ENCODE peak calls at places on chromosomes 1 and 21, in ten cellular contexts. I is right cardiac atrium; A is mesenteric fat pad; D is H7; M is activated T-helper 1 cell treated with anti-CD3 and anti-CD28 coated beads, Interleukin-2, amount 50 U/mL, for 16 hours; B is kidney; F is activated CD8-positive, alpha-beta T cell treated with anti-CD3 and anti-CD28 coated beads, Interleukin-2, amount 10 ng/mL, durations not matched to agents 7 days and 5 days; P is NCI-H1092; T is K562; K is MG63. N is an unnamed sample.

GRCh38 chr1:205344010-205344808 is 12.5 kb downstream of the KLHDC8A start:
- DNase-seq in A (no peak), F (peak; percentile 34), I (no peak), P (peak; percentile 38), M (no peak), D (peak; percentile 82), T (peak; percentile 63), K (peak; percentile 37), B (peak; percentile 81), N (peak; percentile 56)

GRCh38 chr1:165490175-165490574 is 45.2 kb upstream of the RXRG start:
- DNase-seq in M (no peak), B (no peak), F (no peak), I (peak; percentile 81), A (no peak), D (no peak), P (no peak), K (no peak), T (no peak), N (no peak)

GRCh38 chr1:154910851-154911250 is 25.7 kb downstream of the PMVK start:
- DNase-seq in T (no peak), F (no peak), P (no peak), B (no peak), M (no peak), K (no peak), D (no peak), A (peak; percentile 49), I (no peak), N (no peak)

GRCh38 chr1:56151402-56151801 is 428.0 kb downstream of the PLPP3 start:
- DNase-seq in A (no peak), P (no peak), K (no peak), T (no peak), B (no peak), F (no peak), M (no peak), I (no peak), D (no peak), N (no peak)

GRCh38 chr1:168145184-168146159 is 8.7 kb upstream of the GPR161 start:
- DNase-seq in A (peak; percentile 93), P (peak; percentile 77), F (peak; percentile 88), K (peak; percentile 83), D (peak; percentile 94), B (peak; percentile 93), I (peak; percentile 86), M (peak; percentile 85), T (peak; percentile 95), N (peak; percentile 94)

GRCh38 chr1:26584022-26584485 is 54.5 kb downstream of the RPS6KA1 start:
- DNase-seq in F (no peak), A (no peak), P (no peak), K (peak; percentile 57), T (peak; percentile 90), I (no peak), B (no peak), M (no peak), D (peak; percentile 81), N (peak; percentile 81)

GRCh38 chr1:7043232-7043549 is 257.9 kb downstream of the CAMTA1 start:
- DNase-seq in B (no peak), P (no peak), F (no peak), T (no peak), K (no peak), A (no peak), I (no peak), M (no peak), D (no peak), N (no peak)

GRCh38 chr1:231971397-231972233 is 345.0 kb downstream of the DISC1 start:
- DNase-seq in F (no peak), P (no peak), A (no peak), D (no peak), T (no peak), I (no peak), M (no peak), K (peak; percentile 48), B (no peak), N (no peak)

GRCh38 chr1:201649776-201650607 is 111.1 kb downstream of the NAV1 start:
- DNase-seq in M (no peak), K (peak; percentile 91), B (peak; percentile 93), P (peak; percentile 80), F (no peak), A (peak; percentile 93), D (peak; percentile 94), I (peak; percentile 85), T (peak; percentile 86), N (peak; percentile 82)

GRCh38 chr1:84345220-84345619 is 43.7 kb downstream of the SAMD13 start:
- DNase-seq in I (no peak), B (no peak), P (no peak), K (no peak), D (no peak), A (no peak), T (no peak), M (no peak), F (no peak), N (no peak)

GRCh38 chr21:45821315-45822001 is 160.1 kb upstream of the COL6A1 start:
- DNase-seq in B (no peak), I (no peak), M (no peak), F (no peak), P (no peak), T (no peak), D (no peak), A (no peak), K (no peak), N (no peak)

GRCh38 chr1:33175865-33176264 is 6.0 kb downstream of the TRIM62 start:
- DNase-seq in D (peak; percentile 3), M (no peak), K (no peak), T (no peak), F (no peak), I (no peak), B (no peak), A (no peak), P (no peak), N (no peak)

GRCh38 chr1:23803674-23804073 is 3.1 kb upstream of the GALE start:
- DNase-seq in K (no peak), B (no peak), M (no peak), T (no peak), D (no peak), F (no peak), P (no peak), A (no peak), I (no peak), N (no peak)

GRCh38 chr1:209504571-209504970 is 78.9 kb upstream of the CAMK1G start:
- DNase-seq in K (no peak), M (no peak), A (no peak), P (no peak), F (no peak), B (no peak), T (no peak), I (no peak), D (no peak), N (no peak)

GRCh38 chr1:11109361-11109760 is 9.7 kb upstream of the EXOSC10 start:
- DNase-seq in P (no peak), K (no peak), D (no peak), T (no peak), M (no peak), F (no peak), B (no peak), A (no peak), I (no peak), N (no peak)

GRCh38 chr1:185693654-185694053 is 40.5 kb upstream of the HMCN1 start:
- DNase-seq in T (no peak), K (no peak), D (no peak), M (no peak), F (no peak), B (no peak), P (no peak), I (no peak), A (no peak), N (no peak)

GRCh38 chr1:194654956-194655355 is 1468.5 kb upstream of the B3GALT2 start:
- DNase-seq in M (no peak), T (no peak), K (no peak), D (no peak), B (no peak), A (no peak), F (no peak), I (no peak), P (no peak), N (no peak)

N was measured in iPS-NIHi11.